ENCODE peak calls at places on chromosomes 13 and 19, in eight cellular contexts. I, T, L, B, O, Y, Z and G are unnamed samples.

GRCh38 chr19:52391135-52391534 is 6.5 kb upstream of the ZNF528 start:
- DNase-seq in T (peak; percentile 64), Y (no peak), B (no peak), L (no peak), Z (no peak), I (no peak), O (no peak), G (no peak)

GRCh38 chr19:18975011-18975410 is 34.0 kb upstream of the HOMER3 start:
- DNase-seq in B (no peak), O (no peak), T (no peak), I (no peak), Z (no peak), Y (no peak), L (no peak), G (no peak)

GRCh38 chr13:32495429-32495828 is 43.2 kb downstream of the N4BP2L2 start:
- DNase-seq in L (no peak), Y (no peak), Z (no peak), T (no peak), I (no peak), O (no peak), B (no peak), G (no peak)

GRCh38 chr13:67792151-67792665 is 562.1 kb upstream of the PCDH9 start:
- DNase-seq in Z (no peak), B (no peak), O (no peak), T (no peak), Y (no peak), L (peak; percentile 0), I (no peak), G (no peak)

GRCh38 chr19:1935484-1936208 is 5.3 kb upstream of the CSNK1G2 start:
- DNase-seq in Z (no peak), O (no peak), L (peak; percentile 51), T (peak; percentile 78), B (no peak), I (no peak), Y (no peak), G (no peak)

GRCh38 chr19:29683009-29683408 is 17.7 kb downstream of the PLEKHF1 start:
- DNase-seq in T (no peak), Z (no peak), I (no peak), B (no peak), L (no peak), O (no peak), Y (no peak), G (no peak)

GRCh38 chr13:65090191-65090590 is 2139.9 kb downstream of the PCDH9 start:
- DNase-seq in Y (no peak), T (no peak), B (no peak), O (no peak), I (no peak), L (no peak), Z (no peak), G (no peak)

GRCh38 chr19:3580156-3580955 is 4.9 kb upstream of the GIPC3 start:
- DNase-seq in Y (peak; percentile 95), Z (no peak), O (peak; percentile 89), T (peak; percentile 40), L (peak; percentile 92), I (no peak), B (no peak), G (peak; percentile 18)

GRCh38 chr19:16199275-16199932 is 1.7 kb downstream of the AP1M1 start:
- DNase-seq in O (no peak), B (peak; percentile 57), I (no peak), T (no peak), Z (no peak), Y (no peak), L (no peak), G (no peak)

GRCh38 chr13:35891486-35891885 is 239.7 kb downstream of the DCLK1 start:
- DNase-seq in I (no peak), Y (no peak), L (no peak), Z (no peak), B (no peak), O (no peak), T (no peak), G (no peak)